ENCODE peak calls at places on chromosomes 1 and 21, in seven cellular contexts. B is EH, K is occipital lobe, S is PC-9, I is heart left ventricle, R is AG20443, F is ovary. E is an unnamed sample.

GRCh38 chr1:182841368-182841988 is 2.3 kb downstream of the DHX9 start:
- DNase-seq in R (peak; percentile 9), I (no peak), K (no peak), F (no peak), B (peak; percentile 38), S (no peak), E (no peak)

GRCh38 chr1:79614762-79615161 is 608.2 kb upstream of the ADGRL4 start:
- DNase-seq in R (peak; percentile 12), I (no peak), K (no peak), F (no peak), S (no peak), B (peak; percentile 22), E (no peak)

GRCh38 chr1:40980453-40981121 is 1.1 kb downstream of the CTPS1 start:
- DNase-seq in K (no peak), F (no peak), R (no peak), S (peak; percentile 29), B (peak; percentile 59), I (peak; percentile 45), E (peak; percentile 33)

GRCh38 chr21:44445413-44445812 is 9.9 kb upstream of the LRRC3 start:
- DNase-seq in F (no peak), S (no peak), R (no peak), I (no peak), K (no peak), B (no peak), E (no peak)

GRCh38 chr1:72557446-72558049 is 275.2 kb upstream of the NEGR1 start:
- DNase-seq in I (no peak), F (no peak), K (no peak), R (peak; percentile 41), S (no peak), B (peak; percentile 38), E (peak; percentile 34)

GRCh38 chr1:156497743-156498446 is 2.7 kb downstream of the MEF2D start:
- DNase-seq in B (peak; percentile 34), I (no peak), S (no peak), F (no peak), R (no peak), K (no peak), E (peak; percentile 67)

GRCh38 chr1:205317311-205317917 is 4.1 kb downstream of the NUAK2 start:
- DNase-seq in S (peak; percentile 87), R (no peak), B (peak; percentile 27), K (no peak), I (peak; percentile 87), F (peak; percentile 62), E (peak; percentile 89)

GRCh38 chr1:53899206-53899628 is 5.2 kb downstream of the DIO1 start:
- DNase-seq in S (no peak), K (no peak), F (no peak), I (no peak), R (no peak), B (peak; percentile 75), E (no peak)

GRCh38 chr1:180167721-180168467 is 13.2 kb downstream of the QSOX1 start:
- DNase-seq in R (no peak), B (no peak), K (no peak), F (no peak), I (peak; percentile 45), S (peak; percentile 96), E (no peak)

GRCh38 chr1:23567996-23568607 is 8.8 kb upstream of the ID3 start:
- DNase-seq in S (no peak), B (peak; percentile 59), R (peak; percentile 38), F (peak; percentile 46), I (peak; percentile 36), K (peak; percentile 36), E (no peak)

GRCh38 chr1:85409516-85409915 is 55.4 kb downstream of the DDAH1 start:
- DNase-seq in K (no peak), I (no peak), B (no peak), F (no peak), R (no peak), S (no peak), E (no peak)

GRCh38 chr1:2300851-2301606 is 72.9 kb downstream of the SKI start:
- DNase-seq in I (peak; percentile 93), R (peak; percentile 79), S (no peak), B (peak; percentile 75), K (no peak), F (peak; percentile 62), E (peak; percentile 79)

GRCh38 chr1:173287785-173288184 is 80.7 kb upstream of the TNFSF4 start:
- DNase-seq in I (no peak), B (no peak), R (no peak), F (no peak), S (no peak), K (no peak), E (no peak)

GRCh38 chr1:35544976-35545375 is 12.2 kb downstream of the KIAA0319L start:
- DNase-seq in F (no peak), R (no peak), K (no peak), B (peak; percentile 64), S (no peak), I (peak; percentile 79), E (peak; percentile 37)

GRCh38 chr1:48697066-48697707 is 79.5 kb downstream of the BEND5 start:
- DNase-seq in K (peak; percentile 5), F (peak; percentile 57), I (peak; percentile 30), S (peak; percentile 38), B (peak; percentile 33), R (peak; percentile 65), E (peak; percentile 79)

GRCh38 chr1:20187103-20187812 is 940 bp upstream of the PLA2G2C start:
- DNase-seq in F (no peak), B (no peak), R (no peak), K (peak; percentile 69), I (no peak), S (peak; percentile 69), E (no peak)

GRCh38 chr1:231106347-231106746 is 55.5 kb upstream of the TRIM67 start:
- DNase-seq in S (no peak), B (peak; percentile 95), R (peak; percentile 32), I (no peak), K (no peak), F (no peak), E (no peak)